ENCODE peak calls at places on chromosomes 3 and 15, in seven cellular contexts. K is suprapubic skin, N is sigmoid colon, H is ovary, G is gastrocnemius medialis, X is transverse colon, E is body of pancreas. I is an unnamed sample.

GRCh38 chr3:111829023-111829422 is 30.0 kb upstream of the PHLDB2 start:
- DNase-seq in X (no peak), E (no peak), N (no peak), K (no peak), G (no peak), H (no peak), I (no peak)

GRCh38 chr15:101633356-101633755 is 18.8 kb downstream of the TM2D3 start:
- DNase-seq in E (no peak), H (no peak), G (no peak), X (no peak), N (no peak), K (no peak), I (peak; percentile 26)

GRCh38 chr15:64856429-64857145 is 14.9 kb downstream of the PLEKHO2 start:
- DNase-seq in H (peak; percentile 51), N (peak; percentile 83), G (no peak), K (no peak), X (no peak), E (peak; percentile 46), I (peak; percentile 62)

GRCh38 chr3:121748638-121749275 is 784 bp downstream of the GOLGB1 start:
- DNase-seq in K (no peak), N (no peak), E (peak; percentile 82), G (no peak), H (no peak), X (peak; percentile 78), I (peak; percentile 85)

GRCh38 chr15:60408438-60409105 is 10.8 kb upstream of the ANXA2 start:
- DNase-seq in N (no peak), G (no peak), E (no peak), K (no peak), X (no peak), H (no peak), I (no peak)

GRCh38 chr3:42934111-42934510 is 28.2 kb downstream of the ZNF662 start:
- DNase-seq in N (no peak), H (no peak), G (no peak), E (no peak), K (no peak), X (no peak), I (no peak)

GRCh38 chr3:27756877-27757276 is 34.8 kb upstream of the EOMES start:
- DNase-seq in E (no peak), N (no peak), H (no peak), K (no peak), G (no peak), X (no peak), I (no peak)

GRCh38 chr3:45958333-45958791 is 15.1 kb downstream of the CXCR6 start:
- DNase-seq in K (no peak), X (no peak), E (no peak), N (no peak), H (no peak), G (peak; percentile 86), I (no peak)

GRCh38 chr3:170961616-170962400 is 53.4 kb upstream of the EIF5A2 start:
- DNase-seq in G (no peak), K (no peak), N (no peak), H (no peak), X (no peak), E (no peak), I (peak; percentile 25)

GRCh38 chr15:71223516-71223915 is 108.2 kb downstream of the THSD4 start:
- DNase-seq in X (no peak), G (no peak), E (no peak), H (no peak), N (no peak), K (no peak), I (no peak)

GRCh38 chr3:129608087-129608935 is 1.8 kb upstream of the PLXND1 start:
- DNase-seq in E (peak; percentile 13), K (no peak), H (no peak), N (no peak), G (no peak), X (no peak), I (peak; percentile 75)

GRCh38 chr3:100032262-100032661 is 82.0 kb downstream of the FILIP1L start:
- DNase-seq in X (no peak), N (no peak), H (no peak), E (no peak), K (no peak), G (no peak), I (peak; percentile 27)

GRCh38 chr15:25176616-25176923 is 221.8 kb downstream of the SNRPN start:
- DNase-seq in N (peak; percentile 53), E (peak; percentile 3), K (peak; percentile 32), X (peak; percentile 1), G (no peak), H (peak; percentile 5), I (no peak)

GRCh38 chr15:35487417-35487816 is 58.5 kb downstream of the DPH6 start:
- DNase-seq in G (no peak), H (no peak), E (no peak), N (no peak), X (no peak), K (no peak), I (no peak)

GRCh38 chr3:129561619-129562248 is 18.8 kb downstream of the H1-8 start:
- DNase-seq in H (no peak), G (no peak), X (no peak), E (no peak), K (no peak), N (no peak), I (no peak)

GRCh38 chr3:65343031-65343430 is 655.2 kb upstream of the ADAMTS9 start:
- DNase-seq in G (no peak), N (no peak), X (no peak), E (no peak), H (no peak), K (no peak), I (no peak)

GRCh38 chr3:13492976-13493866 is 13.1 kb downstream of the HDAC11 start:
- DNase-seq in E (peak; percentile 11), N (no peak), X (no peak), K (no peak), H (no peak), G (no peak), I (no peak)

GRCh38 chr3:197503652-197504051 is 52.1 kb downstream of the BDH1 start:
- DNase-seq in E (no peak), X (no peak), G (no peak), N (no peak), H (no peak), K (no peak), I (no peak)

GRCh38 chr15:74889882-74890768 is at the start of gene MPI:
- DNase-seq in G (peak; percentile 81), E (peak; percentile 84), K (peak; percentile 93), X (peak; percentile 90), N (peak; percentile 91), H (peak; percentile 77), I (peak; percentile 91)
- TF ChIP-seq POLR2A in G (peak; percentile 51), E (peak; percentile 45), K (peak; percentile 18), X (peak; percentile 72), N (peak; percentile 43), H (peak; percentile 57), I (no peak)

GRCh38 chr3:136734382-136735070 is 17.7 kb downstream of the STAG1 start:
- DNase-seq in K (no peak), X (no peak), E (no peak), H (no peak), G (no peak), N (no peak), I (no peak)
- TF ChIP-seq CTCF in K (no peak), X (no peak), E (no peak), H (no peak), G (no peak), N (no peak), I (no peak)

GRCh38 chr3:62727981-62728380 is 147.2 kb downstream of the CADPS start:
- DNase-seq in X (no peak), K (no peak), H (no peak), N (no peak), G (no peak), E (no peak), I (no peak)

GRCh38 chr3:62723171-62723570 is 152.0 kb downstream of the CADPS start:
- DNase-seq in E (no peak), X (no peak), K (no peak), H (no peak), N (no peak), G (no peak), I (no peak)

GRCh38 chr3:62723636-62724217 is 151.5 kb downstream of the CADPS start:
- DNase-seq in E (no peak), K (no peak), X (no peak), H (no peak), G (no peak), N (no peak), I (no peak)

GRCh38 chr3:62724503-62724902 is 150.7 kb downstream of the CADPS start:
- DNase-seq in N (no peak), H (no peak), X (no peak), K (no peak), E (no peak), G (no peak), I (no peak)

GRCh38 chr3:62727576-62727975 is 147.6 kb downstream of the CADPS start:
- DNase-seq in X (no peak), K (no peak), G (no peak), H (no peak), E (no peak), N (no peak), I (no peak)
- TF ChIP-seq POLR2A in X (no peak), K (no peak), G (no peak), H (no peak), E (no peak), N (no peak), I (no peak)

GRCh38 chr15:42276762-42277161 is 3.5 kb upstream of the TMEM87A start:
- DNase-seq in X (no peak), H (no peak), K (no peak), G (no peak), N (no peak), E (no peak), I (no peak)

GRCh38 chr15:42273099-42273899 is at the start of the genes GANC and TMEM87A:
- DNase-seq in N (peak; percentile 99), K (peak; percentile 98), H (peak; percentile 96), G (peak; percentile 98), E (peak; percentile 98), X (peak; percentile 98), I (peak; percentile 99)

GRCh38 chr15:42274693-42274971 is 1.4 kb upstream of the TMEM87A start:
- DNase-seq in X (peak; percentile 18), N (peak; percentile 66), G (no peak), E (peak; percentile 11), K (no peak), H (no peak), I (no peak)

GRCh38 chr15:42273900-42274692 is 863 bp upstream of the TMEM87A start:
- DNase-seq in E (peak; percentile 53), X (peak; percentile 82), N (peak; percentile 83), G (peak; percentile 61), K (peak; percentile 90), H (peak; percentile 47), I (peak; percentile 58)

DNA sequence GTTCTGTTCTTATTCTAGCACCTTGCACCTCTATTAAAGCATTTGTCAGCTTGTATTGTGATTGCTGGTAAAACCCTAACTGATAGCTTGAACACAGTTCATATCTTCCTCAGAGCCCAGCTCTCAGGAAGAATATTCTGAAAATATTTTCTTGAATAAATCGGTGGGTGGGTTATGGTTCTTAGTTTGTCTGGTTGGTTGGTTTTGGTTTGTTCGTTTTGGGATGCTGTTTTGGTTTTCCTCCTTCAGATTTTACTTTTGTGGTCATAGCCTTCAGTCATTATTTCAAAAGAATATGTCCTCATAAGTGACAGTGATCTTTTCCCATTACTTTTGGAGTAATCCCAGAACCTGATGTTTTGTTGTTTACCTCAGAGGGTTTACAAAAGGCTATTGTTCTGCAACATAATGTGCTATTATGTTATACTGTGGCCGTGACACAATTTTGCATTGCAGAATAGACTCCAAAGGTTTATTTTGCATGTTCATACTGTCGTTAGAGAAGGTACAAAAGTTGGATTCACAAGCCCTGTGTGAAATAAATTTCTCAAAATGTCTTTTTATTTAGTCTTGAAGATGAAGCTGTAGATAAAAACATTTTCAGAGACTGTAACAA is 2.7 kb upstream of the TMEM87A start:
- DNase-seq in E (no peak), G (no peak), X (no peak), H (no peak), N (no peak), K (no peak), I (no peak)
- TF ChIP-seq CTCF in E (no peak), G (no peak), X (no peak), H (no peak), N (no peak), K (no peak), I (no peak)

I was measured in adrenal gland.